ENCODE peak calls at places on chromosomes 13 and 19, in five cellular contexts. O is heart left ventricle; E is stimulated activated CD8-positive, alpha-beta memory T cell treated with anti-CD3 and anti-CD28 coated beads, Interleukin-4, amount 100 ng/mL, for 1 hour; G is LHCN-M2; T is left colon. V is an unnamed sample.

GRCh38 chr19:14603990-14604387 is 21.1 kb downstream of the CLEC17A start:
- DNase-seq in O (no peak), E (no peak), G (no peak), T (no peak), V (no peak)

GRCh38 chr19:42370068-42370520 is 20.0 kb downstream of the CNFN start:
- DNase-seq in O (no peak), E (no peak), G (peak; percentile 66), T (no peak), V (no peak)

GRCh38 chr19:39335168-39335567 is 675 bp downstream of the GMFG start:
- DNase-seq in O (no peak), E (no peak), G (no peak), T (no peak), V (no peak)

GRCh38 chr19:16273005-16273404 is 51.6 kb upstream of the KLF2 start:
- DNase-seq in O (peak; percentile 47), E (no peak), G (no peak), T (no peak), V (peak; percentile 43)

GRCh38 chr13:30908416-30908980 is 2.4 kb downstream of the MEDAG start:
- DNase-seq in O (peak; percentile 68), E (no peak), G (peak; percentile 61), T (no peak), V (no peak)

GRCh38 chr19:58355215-58355796 is 2.0 kb upstream of the A1BG start:
- DNase-seq in O (no peak), E (no peak), G (no peak), T (no peak), V (no peak)

GRCh38 chr13:43245374-43245964 is 222.1 kb downstream of the DNAJC15 start:
- DNase-seq in O (no peak), E (no peak), G (peak; percentile 79), T (no peak), V (no peak)

GRCh38 chr19:29311391-29311790 is 98.4 kb upstream of the UQCRFS1 start:
- DNase-seq in O (no peak), E (no peak), G (no peak), T (no peak), V (no peak)

GRCh38 chr13:113954046-113954841 is 19.6 kb downstream of the C13orf46 start:
- DNase-seq in O (no peak), E (no peak), G (no peak), T (no peak), V (no peak)

GRCh38 chr19:49091391-49092038 is 6.3 kb downstream of the SNRNP70 start:
- DNase-seq in O (no peak), E (no peak), G (no peak), T (no peak), V (no peak)

GRCh38 chr19:8459520-8460260 is 14.9 kb downstream of the HNRNPM start:
- DNase-seq in O (no peak), E (no peak), G (peak; percentile 67), T (no peak), V (no peak)

GRCh38 chr13:91383836-91384235 is 14.6 kb upstream of the GPC5 start:
- DNase-seq in O (no peak), E (no peak), G (no peak), T (no peak), V (no peak)

GRCh38 chr13:95226932-95227718 is 74.1 kb downstream of the ABCC4 start:
- DNase-seq in O (no peak), E (no peak), G (no peak), T (no peak), V (no peak)

GRCh38 chr19:3821857-3822364 is 35.7 kb upstream of the MATK start:
- DNase-seq in O (peak; percentile 44), E (peak; percentile 90), G (peak; percentile 6), T (peak; percentile 77), V (no peak)

GRCh38 chr13:112032186-112032835 is 34.6 kb upstream of the SOX1 start:
- DNase-seq in O (no peak), E (no peak), G (peak; percentile 24), T (no peak), V (peak; percentile 27)

GRCh38 chr13:114032121-114032799 is 58.4 kb upstream of the C13orf46 start:
- DNase-seq in O (no peak), E (no peak), G (peak; percentile 76), T (no peak), V (no peak)

GRCh38 chr19:21482863-21483276 is 22.5 kb upstream of the ZNF429 start:
- DNase-seq in O (peak; percentile 36), E (no peak), G (peak; percentile 82), T (peak; percentile 21), V (peak; percentile 31)

GRCh38 chr19:23699521-23699860 is 12.5 kb upstream of the ZNF675 start:
- DNase-seq in O (no peak), E (no peak), G (no peak), T (no peak), V (no peak)

GRCh38 chr19:48680436-48681126 is 7.8 kb upstream of the NTN5 start:
- DNase-seq in O (no peak), E (no peak), G (no peak), T (no peak), V (no peak)

GRCh38 chr19:41339936-41340335 is 13.8 kb downstream of the TGFB1 start:
- DNase-seq in O (no peak), E (no peak), G (peak; percentile 64), T (no peak), V (no peak)

GRCh38 chr13:43805071-43805468 is 18.3 kb upstream of the ENOX1 start:
- DNase-seq in O (no peak), E (no peak), G (peak; percentile 98), T (no peak), V (no peak)

GRCh38 chr13:44487989-44488388 is 88.1 kb downstream of the TSC22D1 start:
- DNase-seq in O (no peak), E (no peak), G (no peak), T (no peak), V (no peak)

GRCh38 chr13:23842406-23842805 is 46.8 kb downstream of the MIPEP start:
- DNase-seq in O (no peak), E (no peak), G (no peak), T (no peak), V (no peak)

GRCh38 chr19:17109962-17110598 is 34.5 kb downstream of the MYO9B start:
- DNase-seq in O (peak; percentile 60), E (no peak), G (no peak), T (peak; percentile 62), V (no peak)

GRCh38 chr13:94080527-94080926 is 399.0 kb downstream of the DCT start:
- DNase-seq in O (no peak), E (no peak), G (peak; percentile 20), T (no peak), V (no peak)

GRCh38 chr19:9877775-9878510 is 42.8 kb downstream of the PIN1 start:
- DNase-seq in O (no peak), E (no peak), G (peak; percentile 23), T (no peak), V (no peak)

GRCh38 chr13:74883834-74884233 is 598.1 kb downstream of the TBC1D4 start:
- DNase-seq in O (no peak), E (no peak), G (no peak), T (no peak), V (no peak)

GRCh38 chr13:42318570-42318969 is 46.6 kb downstream of the AKAP11 start:
- DNase-seq in O (no peak), E (no peak), G (no peak), T (no peak), V (no peak)

GRCh38 chr13:40812724-40813445 is 23.5 kb downstream of the SLC25A15 start:
- DNase-seq in O (no peak), E (no peak), G (peak; percentile 58), T (no peak), V (no peak)

GRCh38 chr13:41052441-41052840 is 8.9 kb upstream of the WBP4 start:
- DNase-seq in O (no peak), E (no peak), G (no peak), T (no peak), V (no peak)

GRCh38 chr13:18946738-18947137 is 234.9 kb downstream of the TUBA3C start:
- DNase-seq in O (no peak), E (no peak), G (no peak), T (no peak), V (peak; percentile 52)

GRCh38 chr13:101942038-101942437 is 459.8 kb downstream of the FGF14 start:
- DNase-seq in O (peak; percentile 23), E (no peak), G (peak; percentile 29), T (peak; percentile 13), V (no peak)